ENCODE peak calls at places on chromosomes 12 and 14, in four cellular contexts. One of them, this sample, is unnamed.

GRCh38 chr12:42104784-42105183 is 39.9 kb downstream of the GXYLT1 start:
- DNase-seq in aorta: no peak
- DNase-seq in ovary: no peak
- DNase-seq in kidney tubule cell: no peak
- DNase-seq in this sample: no peak

GRCh38 chr12:111953455-111953854 is 59.5 kb downstream of the TMEM116 start:
- DNase-seq in kidney tubule cell: no peak
- DNase-seq in ovary: no peak
- DNase-seq in aorta: no peak
- DNase-seq in this sample: no peak

GRCh38 chr12:14651371-14651770 is 45.0 kb downstream of the GUCY2C start:
- DNase-seq in kidney tubule cell: no peak
- DNase-seq in ovary: no peak
- DNase-seq in aorta: no peak
- DNase-seq in this sample: no peak

GRCh38 chr12:76489737-76490136 is 69.8 kb downstream of the OSBPL8 start:
- DNase-seq in kidney tubule cell: peak
- DNase-seq in aorta: no peak
- DNase-seq in ovary: no peak
- DNase-seq in this sample: no peak

GRCh38 chr12:23534196-23534595 is 415.3 kb downstream of the SOX5 start:
- DNase-seq in ovary: no peak
- DNase-seq in aorta: no peak
- DNase-seq in kidney tubule cell: no peak
- DNase-seq in this sample: no peak

GRCh38 chr12:13171921-13172859 is 24.3 kb upstream of the EMP1 start:
- DNase-seq in aorta: no peak
- DNase-seq in kidney tubule cell: peak
- DNase-seq in ovary: no peak
- DNase-seq in this sample: peak

GRCh38 chr14:32134448-32135070 is 57.5 kb downstream of the ARHGAP5 start:
- DNase-seq in ovary: no peak
- DNase-seq in aorta: no peak
- DNase-seq in kidney tubule cell: no peak
- DNase-seq in this sample: no peak

GRCh38 chr14:61472025-61472672 is 150.8 kb downstream of the PRKCH start:
- DNase-seq in kidney tubule cell: peak
- DNase-seq in ovary: no peak
- DNase-seq in aorta: no peak
- DNase-seq in this sample: no peak